ENCODE peak calls at places on chromosomes 3 and 15, in four cellular contexts. P is GM23338, Q is heart left ventricle, L is H1. K is an unnamed sample. For H3K4me1, the result is how much of the 10 kb centered on the place peaks cover.

GRCh38 chr3:50607271-50608091 is 4.1 kb downstream of the CISH start:
- DNase-seq in Q (no peak), L (no peak), P (no peak), K (no peak)

GRCh38 chr3:46433841-46434240 is 26.8 kb downstream of the CCRL2 start:
- DNase-seq in Q (no peak), P (no peak), L (no peak), K (no peak)

GRCh38 chr3:62874398-62875102 is 666 bp downstream of the CADPS start:
- DNase-seq in L (no peak), P (peak), Q (no peak), K (no peak)

GRCh38 chr15:72496783-72497182 is 22.7 kb downstream of the ARIH1 start:
- DNase-seq in P (no peak), L (no peak), Q (no peak), K (no peak)

GRCh38 chr3:99795573-99795972 is 22.1 kb upstream of the CMSS1 start:
- DNase-seq in Q (no peak), L (no peak), P (no peak), K (no peak)

GRCh38 chr3:131835906-131836305 is 198.9 kb downstream of the CPNE4 start:
- DNase-seq in L (no peak), P (no peak), Q (no peak), K (no peak)

GRCh38 chr3:105458518-105459215 is 92.0 kb downstream of the ALCAM start:
- DNase-seq in Q (no peak), L (no peak), P (no peak), K (no peak)

GRCh38 chr3:64242435-64242834 is 17.2 kb upstream of the PRICKLE2 start:
- DNase-seq in L (no peak), P (no peak), Q (no peak), K (no peak)

GRCh38 chr3:148400754-148401153 is 296.9 kb upstream of the AGTR1 start:
- DNase-seq in L (no peak), P (no peak), Q (no peak), K (no peak)

GRCh38 chr3:38149701-38150100 is 11.2 kb downstream of the MYD88 start:
- DNase-seq in P (no peak), L (no peak), Q (no peak), K (no peak)

GRCh38 chr3:61575893-61576292 is 14.5 kb downstream of the PTPRG start:
- DNase-seq in Q (no peak), P (no peak), L (no peak), K (no peak)

GRCh38 chr15:81303241-81304225 is 20.4 kb downstream of the STARD5 start:
- DNase-seq in Q (no peak), L (peak), P (peak), K (peak)

GRCh38 chr3:151440940-151441339 is 19.9 kb downstream of the IGSF10 start:
- DNase-seq in Q (no peak), L (no peak), P (no peak), K (no peak)

GRCh38 chr15:89332446-89332845 is 2.2 kb downstream of the POLG start:
- DNase-seq in Q (no peak), L (no peak), P (peak), K (no peak)
- H3K4me3 ChIP-seq in Q (no peak), L (no peak), P (no peak), K (no peak)

GRCh38 chr3:160401301-160402095 is 2.0 kb downstream of the SMC4 start:
- DNase-seq in Q (no peak), P (no peak), L (no peak), K (no peak)

GRCh38 chr3:160399347-160400047 is at the start of gene SMC4:
- DNase-seq in P (peak), L (peak), Q (no peak), K (peak)

GRCh38 chr3:160398820-160399346 is at the start of gene IFT80:
- DNase-seq in P (peak), Q (peak), L (peak), K (peak)

GRCh38 chr3:160400631-160401150 is 1.2 kb downstream of the SMC4 start:
- DNase-seq in Q (peak), P (peak), L (no peak), K (no peak)

DNA sequence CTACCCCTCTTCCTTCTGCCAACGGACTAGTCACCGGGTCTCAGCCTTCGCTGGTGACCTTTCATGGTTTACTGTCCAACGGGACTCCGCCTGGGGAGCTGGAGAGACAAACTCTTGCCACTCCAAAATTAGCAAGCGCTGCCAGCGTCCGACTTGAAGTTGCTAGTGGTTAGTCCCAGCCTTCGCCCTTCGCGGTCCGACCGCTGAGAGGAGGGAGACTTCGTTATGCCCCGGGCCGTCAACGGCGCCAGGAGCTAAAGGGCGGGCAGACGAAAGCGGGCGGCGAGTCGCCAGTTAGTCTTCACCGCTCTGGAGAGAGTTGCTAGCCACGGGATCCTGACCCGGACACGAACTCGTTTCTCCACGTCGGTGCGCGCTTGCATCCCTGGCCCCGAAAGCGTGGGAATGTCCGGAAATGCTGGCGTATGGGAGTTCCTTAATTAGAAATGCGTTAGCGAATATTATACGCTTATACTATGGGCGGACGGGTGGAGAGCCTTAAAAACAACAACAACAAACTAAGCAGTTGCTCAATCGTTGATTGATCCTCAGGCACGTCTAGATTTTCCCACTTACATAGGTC is 689 bp downstream of the SMC4 start:
- DNase-seq in Q (peak), P (peak), L (no peak), K (no peak)
- H3K4me1 ChIP-seq in Q (under half), P (under half), L (under half), K (under half)

GRCh38 chr15:43776101-43776717 is 557 bp downstream of the ELL3 start:
- DNase-seq in P (peak), L (no peak), Q (no peak), K (no peak)
- H3K4me3 ChIP-seq in P (peak), L (peak), Q (peak), K (peak)

GRCh38 chr15:36883705-36884355 is 216.5 kb downstream of the MEIS2 start:
- DNase-seq in Q (peak), P (peak), L (no peak), K (peak)

GRCh38 chr15:36884404-36885335 is 215.7 kb downstream of the MEIS2 start:
- DNase-seq in Q (no peak), P (no peak), L (no peak), K (no peak)

GRCh38 chr15:36887214-36888017 is 212.9 kb downstream of the MEIS2 start:
- DNase-seq in Q (no peak), L (no peak), P (peak), K (no peak)

GRCh38 chr15:36886135-36887011 is 214.0 kb downstream of the MEIS2 start:
- DNase-seq in L (no peak), P (peak), Q (no peak), K (no peak)

DNA sequence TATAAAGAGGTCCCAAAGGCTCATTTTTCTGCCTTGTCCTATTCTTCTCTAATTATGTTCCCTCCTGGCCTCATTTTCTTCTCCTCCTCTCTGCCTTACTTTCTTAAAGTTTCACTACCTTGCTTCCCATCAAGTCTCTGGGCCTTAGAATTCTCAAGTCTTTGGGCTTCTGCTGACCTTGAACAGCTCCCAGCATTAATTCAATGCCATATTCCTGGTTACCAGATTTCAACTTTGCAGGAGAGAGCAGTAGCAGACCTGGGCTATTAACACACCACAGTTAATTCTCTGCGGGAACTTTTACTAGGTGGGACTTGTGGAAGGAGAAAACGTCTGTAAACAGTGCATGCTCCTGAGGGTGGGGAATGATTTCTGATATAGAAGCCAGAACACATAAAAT is 214.6 kb downstream of the MEIS2 start:
- DNase-seq in L (no peak), P (no peak), Q (no peak), K (no peak)
- H3K4me1 ChIP-seq in L (under half), P (half or more), Q (under half), K (under half)

GRCh38 chr3:101851833-101852232 is 2.5 kb downstream of the NFKBIZ start:
- DNase-seq in Q (no peak), L (no peak), P (no peak), K (no peak)
- H3K4me3 ChIP-seq in Q (peak), L (peak), P (peak), K (no peak)

GRCh38 chr15:68419301-68420175 is 12.4 kb downstream of the ITGA11 start:
- DNase-seq in L (no peak), P (no peak), Q (no peak), K (no peak)

GRCh38 chr15:68423359-68424028 is 8.5 kb downstream of the ITGA11 start:
- DNase-seq in L (no peak), P (no peak), Q (no peak), K (no peak)

GRCh38 chr15:68424754-68425390 is 7.1 kb downstream of the ITGA11 start:
- DNase-seq in P (no peak), L (no peak), Q (no peak), K (no peak)

GRCh38 chr15:68420186-68420684 is 11.7 kb downstream of the ITGA11 start:
- DNase-seq in L (no peak), Q (no peak), P (peak), K (no peak)

GRCh38 chr15:68421798-68422402 is 10.1 kb downstream of the ITGA11 start:
- DNase-seq in P (no peak), L (no peak), Q (no peak), K (no peak)
- H3K4me1 ChIP-seq in P (under half), L (under half), Q (under half), K (under half)

DNA sequence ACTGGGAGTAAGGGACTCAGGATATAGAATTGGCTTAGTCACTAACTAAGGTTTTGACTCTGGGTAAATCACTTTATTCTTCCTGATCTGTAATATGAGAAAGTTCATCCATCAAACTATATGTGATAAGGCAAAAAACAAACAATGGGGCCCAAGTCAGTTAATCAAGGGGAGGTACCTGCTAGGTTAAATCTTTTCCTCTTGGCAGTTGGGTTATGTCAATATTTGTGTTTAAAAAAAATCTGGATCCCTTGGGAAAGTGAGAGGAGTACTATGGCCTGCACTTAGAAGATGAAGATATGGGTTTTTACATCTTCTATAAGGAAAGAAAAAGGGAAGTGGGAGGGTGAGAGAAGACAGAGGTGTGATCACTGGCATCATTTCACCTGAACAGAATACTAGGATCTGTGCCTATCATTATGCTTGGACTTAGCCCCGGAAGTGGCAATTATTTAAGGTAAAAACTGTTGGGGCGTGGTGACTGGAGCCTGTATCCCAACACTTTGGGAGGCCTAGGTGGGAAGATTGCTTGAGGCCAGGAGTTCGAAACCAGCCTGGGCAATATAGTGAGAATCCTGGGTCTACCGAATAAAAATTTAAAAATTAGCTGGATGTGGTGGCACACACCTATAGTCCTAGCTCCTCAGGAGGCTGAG is 2.8 kb upstream of the SLC28A2 start:
- DNase-seq in Q (no peak), P (no peak), L (no peak), K (no peak)
- H3K4me3 ChIP-seq in Q (no peak), P (no peak), L (no peak), K (no peak)

DNA sequence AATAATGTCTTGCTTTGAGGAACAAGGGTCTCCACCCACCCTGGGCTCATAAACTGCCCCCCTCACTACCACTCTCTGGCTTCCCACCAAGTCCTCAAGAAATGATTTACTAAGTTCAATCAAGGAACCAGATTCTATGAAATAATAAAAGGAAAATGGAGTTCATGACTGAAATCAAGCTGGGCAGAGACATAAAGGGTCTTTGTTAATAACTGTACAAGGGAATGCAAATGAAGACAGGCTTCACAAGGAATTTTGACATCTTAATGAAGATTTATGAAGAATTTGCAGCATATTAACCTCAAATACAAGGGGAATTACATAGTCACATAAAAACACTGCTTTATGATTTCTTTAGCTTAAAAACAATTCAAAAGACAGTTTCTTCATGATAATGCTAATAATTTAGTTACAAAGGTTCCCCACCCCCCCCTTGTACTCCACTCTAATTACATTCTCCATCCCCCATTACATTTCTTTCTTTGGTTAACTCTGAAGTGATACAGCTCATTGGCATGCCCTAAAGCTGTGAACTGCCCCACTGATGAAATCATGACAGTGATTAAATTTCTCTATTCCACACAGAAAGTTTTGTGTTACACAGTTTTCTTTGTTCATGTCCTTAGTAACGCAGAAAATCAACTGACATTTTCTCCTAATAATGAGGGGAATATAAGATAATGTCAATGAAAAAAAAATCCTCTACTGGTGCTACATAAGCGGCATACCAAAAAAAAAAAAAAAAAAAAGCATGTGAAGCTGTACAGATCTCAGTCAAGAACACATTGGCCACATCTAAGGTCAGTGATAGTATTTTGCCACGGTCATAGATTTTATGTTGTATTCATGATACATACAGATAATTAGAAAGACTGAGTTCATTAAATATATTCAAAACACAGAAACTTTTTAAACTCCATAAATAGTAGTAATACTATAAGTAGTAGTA is 54.4 kb downstream of the WWTR1 start:
- DNase-seq in L (no peak), Q (no peak), P (no peak), K (no peak)
- H3K4me1 ChIP-seq in L (under half), Q (half or more), P (under half), K (under half)

GRCh38 chr15:55518641-55519040 is 10.6 kb upstream of the DNAAF4 start:
- DNase-seq in P (no peak), L (no peak), Q (no peak), K (no peak)
- H3K4me3 ChIP-seq in P (no peak), L (no peak), Q (no peak), K (no peak)

DNA sequence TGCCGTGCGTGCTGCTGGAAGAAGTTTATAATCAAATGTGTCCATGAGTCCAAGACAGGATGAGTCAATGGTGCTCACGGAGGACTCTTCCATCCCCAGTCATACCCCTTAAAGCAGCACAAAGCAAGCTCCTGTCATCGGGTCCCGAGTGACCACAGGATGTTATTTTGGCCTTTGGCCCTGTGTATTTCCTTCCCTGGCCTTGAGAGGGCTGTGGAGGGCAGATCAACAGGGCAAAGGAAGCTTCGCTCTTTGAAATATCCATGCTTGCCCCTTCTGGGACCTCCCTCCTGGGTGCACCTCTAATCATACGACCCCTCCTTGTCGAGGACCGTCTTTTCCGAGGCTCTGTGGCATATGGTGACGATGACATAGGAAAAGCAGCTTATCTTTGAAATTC is 93.4 kb downstream of the SLCO3A1 start:
- DNase-seq in L (no peak), Q (peak), P (peak), K (no peak)
- H3K4me1 ChIP-seq in L (under half), Q (half or more), P (under half), K (under half)